ENCODE peak calls at places on chromosome 18, in ten cellular contexts. H is HFF-Myc; G is choroid plexus epithelial cell; K is AG09309; V is NT2/D1; B is mucosa of descending colon; P is astrocyte of the spinal cord; F is SJSA1; M is fibroblast of lung; E is CD8-positive, alpha-beta memory T cell. J is an unnamed sample.
A peak's percentile ranks its signal among the peaks of the same experiment; 100 is the strongest.

GRCh38 chr18:45551417-45551816 is 63.9 kb upstream of the SLC14A2 start:
- DNase-seq in H (no peak), G (no peak), K (no peak), V (no peak), B (no peak), P (no peak), F (no peak), M (no peak), E (no peak), J (no peak)

GRCh38 chr18:38421016-38421415 is 855.4 kb upstream of the CELF4 start:
- DNase-seq in H (no peak), G (no peak), K (no peak), V (no peak), B (no peak), P (no peak), F (no peak), M (no peak), E (no peak), J (no peak)

GRCh38 chr18:53796042-53796729 is 428.3 kb downstream of the MBD2 start:
- DNase-seq in H (peak; percentile 46), G (peak; percentile 94), K (peak; percentile 40), V (no peak), B (no peak), P (peak; percentile 89), F (peak; percentile 68), M (peak; percentile 79), E (no peak), J (peak; percentile 87)

GRCh38 chr18:21960189-21960588 is 209.2 kb upstream of the GATA6 start:
- DNase-seq in H (no peak), G (peak; percentile 14), K (no peak), V (no peak), B (no peak), P (no peak), F (no peak), M (no peak), E (no peak), J (no peak)

GRCh38 chr18:57437782-57438668 is 2.9 kb downstream of the ONECUT2 start:
- DNase-seq in H (peak; percentile 12), G (peak; percentile 38), K (peak; percentile 10), V (no peak), B (peak; percentile 71), P (no peak), F (peak; percentile 37), M (peak; percentile 15), E (no peak), J (peak; percentile 5)

GRCh38 chr18:69969491-69969890 is 21.8 kb upstream of the CD226 start:
- DNase-seq in H (no peak), G (peak; percentile 46), K (no peak), V (no peak), B (no peak), P (no peak), F (no peak), M (no peak), E (no peak), J (peak; percentile 36)

GRCh38 chr18:58496937-58497336 is 132.0 kb downstream of the ALPK2 start:
- DNase-seq in H (no peak), G (no peak), K (no peak), V (no peak), B (no peak), P (no peak), F (no peak), M (no peak), E (no peak), J (no peak)

GRCh38 chr18:10660485-10660884 is 134.7 kb downstream of the NAPG start:
- DNase-seq in H (peak; percentile 11), G (peak; percentile 89), K (peak; percentile 35), V (no peak), B (no peak), P (peak; percentile 45), F (peak; percentile 7), M (peak; percentile 97), E (no peak), J (peak; percentile 28)

GRCh38 chr18:36469471-36469870 is 172.0 kb downstream of the FHOD3 start:
- DNase-seq in H (no peak), G (no peak), K (no peak), V (no peak), B (no peak), P (no peak), F (no peak), M (no peak), E (no peak), J (peak; percentile 8)

GRCh38 chr18:43863180-43863579 is 585.9 kb upstream of the SYT4 start:
- DNase-seq in H (no peak), G (peak; percentile 31), K (no peak), V (no peak), B (no peak), P (peak; percentile 77), F (no peak), M (peak; percentile 49), E (no peak), J (peak; percentile 88)

GRCh38 chr18:44579028-44579692 is 101.5 kb upstream of the SETBP1 start:
- DNase-seq in H (no peak), G (peak; percentile 62), K (no peak), V (peak; percentile 6), B (no peak), P (peak; percentile 59), F (peak; percentile 62), M (peak; percentile 59), E (no peak), J (no peak)

GRCh38 chr18:69397096-69397495 is 3.6 kb upstream of the DOK6 start:
- DNase-seq in H (peak; percentile 1), G (no peak), K (no peak), V (no peak), B (no peak), P (peak; percentile 68), F (no peak), M (peak; percentile 30), E (no peak), J (no peak)

GRCh38 chr18:35247412-35248249 is 6.8 kb downstream of the ZNF397 start:
- DNase-seq in H (no peak), G (no peak), K (no peak), V (no peak), B (no peak), P (no peak), F (no peak), M (no peak), E (no peak), J (no peak)

DNA sequence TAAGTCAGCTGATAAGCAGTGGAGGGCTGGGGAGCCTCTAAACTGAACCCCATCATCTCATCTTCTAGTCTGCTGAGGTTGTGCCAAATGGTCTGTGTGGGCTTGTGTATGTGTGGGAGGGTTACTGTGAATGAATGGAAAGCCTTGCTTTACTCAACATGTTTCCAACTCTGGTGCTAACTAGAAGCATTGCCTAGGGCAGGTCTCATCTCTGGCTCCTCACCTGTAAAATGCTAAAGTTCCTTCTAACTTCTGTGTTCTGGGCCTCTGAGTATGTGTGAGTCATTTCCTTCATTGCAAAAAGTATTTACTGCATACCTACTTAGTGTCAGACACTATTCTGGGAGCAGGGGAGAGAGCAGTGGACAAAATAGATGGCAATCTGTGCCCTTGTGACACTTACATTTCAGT is 1.3 kb downstream of the LIPG start:
- DNase-seq in H (no peak), G (peak; percentile 50), K (no peak), V (no peak), B (no peak), P (no peak), F (peak; percentile 20), M (no peak), E (no peak), J (no peak)
- H3K4me3 ChIP-seq in H (peak overlapping the region; percentile 53), G (peak overlapping the region; percentile 61), K (no peak overlapping the region), V (peak overlapping the region; percentile 71), B (no peak overlapping the region), P (peak overlapping the region; percentile 48), F (no peak overlapping the region), M (no peak overlapping the region), E (no peak overlapping the region), J (peak overlapping the region; percentile 61)

GRCh38 chr18:77129150-77129551 is 3.4 kb downstream of the MBP start:
- DNase-seq in H (no peak), G (peak; percentile 89), K (peak; percentile 64), V (no peak), B (no peak), P (peak; percentile 96), F (peak; percentile 80), M (peak; percentile 66), E (no peak), J (peak; percentile 86)

GRCh38 chr18:77119851-77120491 is 12.6 kb downstream of the MBP start:
- DNase-seq in H (no peak), G (no peak), K (no peak), V (no peak), B (no peak), P (no peak), F (no peak), M (no peak), E (no peak), J (no peak)

GRCh38 chr18:77123313-77124231 is 9.0 kb downstream of the MBP start:
- DNase-seq in H (no peak), G (no peak), K (no peak), V (no peak), B (no peak), P (no peak), F (no peak), M (no peak), E (no peak), J (no peak)

GRCh38 chr18:77127769-77128671 is 4.6 kb downstream of the MBP start:
- DNase-seq in H (peak; percentile 88), G (peak; percentile 94), K (peak; percentile 84), V (no peak), B (peak; percentile 79), P (peak; percentile 94), F (peak; percentile 66), M (peak; percentile 92), E (peak; percentile 65), J (peak; percentile 88)

GRCh38 chr18:77124452-77124922 is 8.1 kb downstream of the MBP start:
- DNase-seq in H (no peak), G (no peak), K (no peak), V (no peak), B (no peak), P (peak; percentile 48), F (no peak), M (no peak), E (peak; percentile 78), J (no peak)
- H3K4me3 ChIP-seq in H (no peak overlapping the region), G (no peak overlapping the region), K (no peak overlapping the region), V (no peak overlapping the region), B (no peak overlapping the region), P (no peak overlapping the region), F (no peak overlapping the region), M (no peak overlapping the region), E (peak overlapping the region; percentile 46), J (no peak overlapping the region)

DNA sequence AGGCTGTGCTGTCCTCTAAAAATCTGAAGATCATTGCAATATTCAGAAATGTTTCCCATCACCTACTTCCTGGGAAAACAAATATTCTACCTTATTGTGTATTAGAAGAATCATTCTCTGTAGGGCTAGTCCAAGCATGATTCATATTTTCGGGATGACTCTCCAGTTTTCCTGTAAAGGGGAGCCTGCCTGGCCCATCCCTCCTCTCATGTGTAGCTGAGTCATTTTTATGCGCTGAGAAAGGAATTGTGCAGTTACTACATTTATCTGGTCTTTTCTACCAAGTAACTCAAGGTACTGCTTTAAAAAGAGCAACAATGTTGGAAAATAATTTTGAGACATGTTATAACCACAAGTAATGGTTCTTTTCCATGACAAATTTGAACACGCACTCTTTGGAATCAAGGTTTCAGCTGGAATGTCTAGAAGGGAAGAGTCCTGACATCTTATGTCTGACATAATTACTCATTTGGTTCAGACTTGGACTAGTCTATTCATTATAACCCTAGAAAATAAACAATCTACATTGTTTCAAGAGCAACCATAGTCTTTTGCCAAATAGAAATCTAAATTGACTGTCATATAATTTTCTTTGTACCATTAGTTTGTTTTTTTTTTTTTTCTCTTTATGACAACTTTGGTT is 6.6 kb downstream of the DSG3 start:
- DNase-seq in H (no peak), G (peak; percentile 79), K (no peak), V (no peak), B (no peak), P (peak; percentile 74), F (peak; percentile 85), M (peak; percentile 44), E (no peak), J (peak; percentile 47)
- H3K4me3 ChIP-seq in H (no peak overlapping the region), G (no peak overlapping the region), K (no peak overlapping the region), V (no peak overlapping the region), B (no peak overlapping the region), P (no peak overlapping the region), F (no peak overlapping the region), M (no peak overlapping the region), E (no peak overlapping the region), J (no peak overlapping the region)

GRCh38 chr18:74407888-74408287 is 49.2 kb downstream of the DIPK1C start:
- DNase-seq in H (no peak), G (no peak), K (no peak), V (no peak), B (no peak), P (no peak), F (no peak), M (no peak), E (no peak), J (no peak)
- H3K4me3 ChIP-seq in H (no peak overlapping the region), G (no peak overlapping the region), K (no peak overlapping the region), V (no peak overlapping the region), B (no peak overlapping the region), P (no peak overlapping the region), F (no peak overlapping the region), M (no peak overlapping the region), E (peak overlapping the region; percentile 16), J (no peak overlapping the region)

J was measured in skeletal muscle cell.